ENCODE peak calls at places on chromosomes 7 and 10, in six cellular contexts. N is GM23248; F is naive thymus-derived CD8-positive, alpha-beta T cell; R is GM10248; M is hypothalamus; J is AG10803. Z is an unnamed sample.

GRCh38 chr7:7980134-7980533 is 11.5 kb downstream of the GLCCI1 start:
- DNase-seq in R (no peak), F (no peak), J (no peak), N (no peak), M (no peak), Z (no peak)

GRCh38 chr10:13234172-13234571 is at the start of gene UCMA:
- DNase-seq in R (peak), F (no peak), J (no peak), M (no peak), N (no peak), Z (no peak)

GRCh38 chr7:87480386-87480785 is 4.9 kb upstream of the ABCB4 start:
- DNase-seq in R (no peak), J (no peak), F (no peak), N (peak), M (no peak), Z (no peak)

GRCh38 chr10:123991622-123992570 is 100.3 kb upstream of the CPXM2 start:
- DNase-seq in R (peak), M (no peak), J (no peak), F (no peak), N (peak), Z (no peak)

GRCh38 chr7:151178831-151179230 is 8.2 kb downstream of the ASB10 start:
- DNase-seq in R (no peak), N (no peak), J (no peak), M (no peak), F (no peak), Z (no peak)

GRCh38 chr7:115145512-115145911 is 223.6 kb downstream of the MDFIC start:
- DNase-seq in R (no peak), N (peak), J (peak), M (no peak), F (no peak), Z (no peak)

GRCh38 chr10:127044191-127044590 is 139.0 kb downstream of the DOCK1 start:
- DNase-seq in M (no peak), F (no peak), J (no peak), N (no peak), R (no peak), Z (no peak)

GRCh38 chr7:140196361-140197217 is 19.8 kb upstream of the KDM7A start:
- DNase-seq in M (no peak), F (no peak), J (peak), N (peak), R (no peak), Z (no peak)

GRCh38 chr7:155120460-155120859 is 50.3 kb downstream of the HTR5A start:
- DNase-seq in R (no peak), M (no peak), N (no peak), J (no peak), F (no peak), Z (no peak)

GRCh38 chr10:94036664-94037033 is 42.9 kb downstream of the PLCE1 start:
- DNase-seq in N (no peak), R (no peak), J (no peak), M (no peak), F (no peak), Z (no peak)

GRCh38 chr7:139745330-139746143 is 32.3 kb downstream of the HIPK2 start:
- DNase-seq in N (peak), M (no peak), J (peak), F (no peak), R (no peak), Z (no peak)

GRCh38 chr10:61635946-61636345 is 26.8 kb upstream of the CABCOCO1 start:
- DNase-seq in N (peak), R (no peak), F (no peak), J (peak), M (no peak), Z (no peak)

GRCh38 chr10:13684252-13684791 is 97.6 kb downstream of the PRPF18 start:
- DNase-seq in M (no peak), N (peak), F (no peak), R (no peak), J (peak), Z (peak)

GRCh38 chr7:130844811-130845580 is 111.0 kb upstream of the KLF14 start:
- DNase-seq in F (no peak), J (peak), R (no peak), M (no peak), N (peak), Z (no peak)

GRCh38 chr7:12315049-12315448 is 88.6 kb downstream of the VWDE start:
- DNase-seq in J (no peak), F (no peak), R (no peak), N (no peak), M (no peak), Z (no peak)

GRCh38 chr7:6590645-6591110 is 857 bp downstream of the INTS15 start:
- DNase-seq in R (no peak), M (no peak), N (no peak), F (no peak), J (no peak), Z (no peak)

GRCh38 chr7:30880941-30881340 is 30.7 kb upstream of the AQP1 start:
- DNase-seq in F (no peak), M (no peak), R (no peak), N (no peak), J (no peak), Z (no peak)

GRCh38 chr10:9615179-9615578 is 1402.5 kb upstream of the CELF2 start:
- DNase-seq in J (peak), M (no peak), N (peak), R (no peak), F (no peak), Z (no peak)

GRCh38 chr10:72334196-72334831 is 20.4 kb downstream of the DNAJB12 start:
- DNase-seq in J (no peak), R (no peak), M (no peak), N (no peak), F (no peak), Z (peak)

GRCh38 chr7:131231381-131232220 is 96.1 kb upstream of the MKLN1 start:
- DNase-seq in M (no peak), F (peak), J (peak), R (peak), N (peak), Z (peak)

GRCh38 chr7:103657474-103657894 is 211.5 kb upstream of the SLC26A5 start:
- DNase-seq in N (no peak), F (no peak), J (no peak), R (no peak), M (no peak), Z (no peak)

GRCh38 chr10:61804414-61804813 is 97.1 kb upstream of the ARID5B start:
- DNase-seq in M (no peak), R (no peak), F (no peak), J (peak), N (peak), Z (no peak)

GRCh38 chr10:88200637-88201036 is 337.2 kb downstream of the PTEN start:
- DNase-seq in F (no peak), R (no peak), N (no peak), M (no peak), J (no peak), Z (no peak)

GRCh38 chr10:13925924-13926435 is 339.2 kb downstream of the PRPF18 start:
- DNase-seq in N (no peak), F (no peak), J (no peak), M (no peak), R (no peak), Z (no peak)

GRCh38 chr10:33542747-33543505 is 208.5 kb upstream of the NRP1 start:
- DNase-seq in N (peak), F (no peak), J (peak), M (no peak), R (no peak), Z (no peak)

GRCh38 chr10:116465541-116465940 is 37.9 kb downstream of the PNLIPRP3 start:
- DNase-seq in R (no peak), N (no peak), J (no peak), M (no peak), F (no peak), Z (no peak)

GRCh38 chr7:155467846-155468821 is 10.2 kb downstream of the EN2 start:
- DNase-seq in N (no peak), J (no peak), M (no peak), F (no peak), R (no peak), Z (no peak)

GRCh38 chr10:10830316-10831061 is 187.2 kb upstream of the CELF2 start:
- DNase-seq in J (peak), R (no peak), M (no peak), F (no peak), N (peak), Z (no peak)

GRCh38 chr10:86373828-86374227 is 7.2 kb upstream of the GRID1 start:
- DNase-seq in F (no peak), N (no peak), M (no peak), R (no peak), J (no peak), Z (no peak)

GRCh38 chr7:15725036-15725435 is 38.6 kb upstream of the MEOX2 start:
- DNase-seq in R (no peak), F (no peak), M (no peak), N (no peak), J (no peak), Z (no peak)

GRCh38 chr7:56537952-56538351 is 421.7 kb upstream of the NUPR2 start:
- DNase-seq in J (no peak), F (no peak), M (no peak), N (no peak), R (no peak), Z (no peak)

GRCh38 chr10:100882681-100883321 is 30.0 kb upstream of the SLF2 start:
- DNase-seq in F (no peak), N (peak), M (no peak), R (no peak), J (peak), Z (no peak)

GRCh38 chr10:128739937-128740336 is 613.7 kb upstream of the MKI67 start:
- DNase-seq in M (no peak), F (no peak), R (no peak), N (no peak), J (no peak), Z (no peak)

GRCh38 chr7:70525991-70526390 is 606.0 kb upstream of the GALNT17 start:
- DNase-seq in M (no peak), N (peak), R (no peak), J (peak), F (no peak), Z (peak)

GRCh38 chr7:143287321-143287934 is 723 bp upstream of the CASP2 start:
- DNase-seq in M (no peak), R (no peak), F (no peak), N (no peak), J (no peak), Z (no peak)

GRCh38 chr10:62018141-62018911 is 116.8 kb downstream of the ARID5B start:
- DNase-seq in F (no peak), R (no peak), M (no peak), N (no peak), J (no peak), Z (no peak)

GRCh38 chr7:32496052-32496813 is 944 bp downstream of the AVL9 start:
- DNase-seq in N (peak), J (peak), F (no peak), M (no peak), R (no peak), Z (no peak)

GRCh38 chr7:80357530-80357929 is 154.3 kb downstream of the GNAT3 start:
- DNase-seq in F (no peak), N (peak), M (no peak), J (peak), R (no peak), Z (no peak)

Z was measured in head of caudate nucleus.